ENCODE peak calls at places on chromosomes 11 and 22, in ten cellular contexts. Z is ovary; U is naive thymus-derived CD4-positive, alpha-beta T cell; S is NT2/D1; A is aorta; M is upper lobe of right lung; G is kidney; O is fibroblast of lung; W is right atrium auricular region; V is thoracic aorta. T is an unnamed sample. For H3K4me1 and H3K36me3, the result is how much of the 10 kb centered on the place peaks cover.

GRCh38 chr22:21961127-21961867 is 8.6 kb upstream of the PPM1F start:
- DNase-seq in Z (peak), U (no peak), S (no peak), A (no peak), M (no peak), G (no peak), O (no peak), W (no peak), V (no peak), T (no peak)

GRCh38 chr22:16838073-16838472 is 12.9 kb upstream of the XKR3 start:
- DNase-seq in Z (no peak), U (no peak), S (no peak), A (no peak), M (no peak), G (no peak), O (no peak), W (no peak), V (no peak), T (no peak)

GRCh38 chr11:104339383-104339831 is 175.5 kb upstream of the PDGFD start:
- DNase-seq in Z (no peak), U (no peak), S (no peak), A (no peak), M (no peak), G (no peak), O (no peak), W (no peak), V (no peak), T (no peak)

GRCh38 chr11:128929991-128930390 is 12.7 kb downstream of the TP53AIP1 start:
- DNase-seq in Z (no peak), U (no peak), S (no peak), A (no peak), M (no peak), G (no peak), O (peak), W (no peak), V (no peak), T (no peak)

GRCh38 chr22:42794551-42795510 is 62.2 kb downstream of the ARFGAP3 start:
- DNase-seq in Z (peak), U (no peak), S (no peak), A (peak), M (peak), G (no peak), O (no peak), W (no peak), V (no peak), T (no peak)

GRCh38 chr11:18633256-18634139 is 644 bp downstream of the SPTY2D1 start:
- DNase-seq in Z (no peak), U (no peak), S (no peak), A (no peak), M (no peak), G (no peak), O (peak), W (no peak), V (no peak), T (no peak)

GRCh38 chr11:6747097-6747662 is 24.6 kb downstream of the OR2AG2 start:
- DNase-seq in Z (no peak), U (no peak), S (no peak), A (no peak), M (no peak), G (no peak), O (no peak), W (no peak), V (no peak), T (no peak)

GRCh38 chr11:130001491-130002351 is 914 bp downstream of the PRDM10 start:
- DNase-seq in Z (no peak), U (peak), S (no peak), A (no peak), M (peak), G (peak), O (peak), W (no peak), V (no peak), T (no peak)

GRCh38 chr11:69648679-69649575 is 8.0 kb downstream of the CCND1 start:
- DNase-seq in Z (no peak), U (no peak), S (no peak), A (peak), M (peak), G (peak), O (no peak), W (no peak), V (no peak), T (no peak)

GRCh38 chr11:64339319-64339718 is 685 bp upstream of the CCDC88B start:
- DNase-seq in Z (no peak), U (no peak), S (no peak), A (no peak), M (no peak), G (no peak), O (no peak), W (no peak), V (no peak), T (no peak)
- H3K4me1 ChIP-seq in Z (under half), U (under half), S (under half), A (under half), M (under half), G (under half), O (under half), W (under half), V (under half), T (under half)

DNA sequence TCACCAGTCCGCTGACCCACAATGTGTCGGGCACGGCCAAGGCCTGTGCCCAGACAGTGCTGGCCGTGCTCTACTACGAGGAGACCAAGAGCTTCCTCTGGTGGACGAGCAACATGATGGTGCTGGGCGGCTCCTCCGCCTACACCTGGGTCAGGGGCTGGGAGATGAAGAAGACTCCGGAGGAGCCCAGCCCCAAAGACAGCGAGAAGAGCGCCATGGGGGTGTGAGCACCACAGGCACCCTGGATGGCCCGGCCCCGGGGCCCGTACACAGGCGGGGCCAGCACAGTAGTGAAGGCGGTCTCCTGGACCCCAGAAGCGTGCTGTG is 6.1 kb downstream of the SLC35C1 start:
- DNase-seq in Z (peak), U (no peak), S (no peak), A (no peak), M (no peak), G (no peak), O (no peak), W (no peak), V (no peak), T (no peak)
- H3K36me3 ChIP-seq in Z (under half), U (under half), S (half or more), A (under half), M (under half), G (under half), O (under half), W (under half), V (under half), T (under half)

DNA sequence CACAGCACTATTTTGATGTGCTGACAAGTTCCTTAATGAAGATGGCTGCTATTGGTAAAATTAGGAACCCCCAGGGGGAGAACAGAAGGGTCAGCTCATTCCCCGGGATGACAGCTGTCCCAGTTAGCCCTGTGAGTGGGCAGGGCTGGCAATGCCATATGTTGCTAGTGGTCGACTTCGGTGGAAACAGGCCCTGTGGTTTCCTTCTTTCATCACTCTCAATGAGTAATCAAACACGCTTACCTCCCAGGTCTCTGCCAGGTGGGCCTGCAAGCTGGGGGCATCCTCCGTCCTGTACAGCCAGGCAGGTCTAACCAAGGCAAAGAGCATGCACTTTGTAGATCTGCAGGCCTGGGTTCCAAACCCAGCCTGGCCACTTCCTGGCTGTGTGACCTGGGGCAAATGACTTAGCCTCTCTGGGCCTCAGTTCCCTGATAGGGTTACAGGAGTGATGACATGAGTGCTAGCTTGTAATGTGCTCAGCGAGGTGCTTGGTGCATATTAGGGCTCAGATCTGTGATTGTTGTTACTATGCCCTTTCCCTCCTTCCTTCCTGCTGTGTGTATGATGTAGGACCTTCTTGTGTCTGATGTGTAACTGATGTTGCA is 85.2 kb downstream of the TSPAN18 start:
- DNase-seq in Z (no peak), U (no peak), S (no peak), A (no peak), M (peak), G (no peak), O (peak), W (no peak), V (no peak), T (no peak)
- H3K4me1 ChIP-seq in Z (under half), U (under half), S (under half), A (under half), M (under half), G (under half), O (under half), W (under half), V (under half), T (under half)

DNA sequence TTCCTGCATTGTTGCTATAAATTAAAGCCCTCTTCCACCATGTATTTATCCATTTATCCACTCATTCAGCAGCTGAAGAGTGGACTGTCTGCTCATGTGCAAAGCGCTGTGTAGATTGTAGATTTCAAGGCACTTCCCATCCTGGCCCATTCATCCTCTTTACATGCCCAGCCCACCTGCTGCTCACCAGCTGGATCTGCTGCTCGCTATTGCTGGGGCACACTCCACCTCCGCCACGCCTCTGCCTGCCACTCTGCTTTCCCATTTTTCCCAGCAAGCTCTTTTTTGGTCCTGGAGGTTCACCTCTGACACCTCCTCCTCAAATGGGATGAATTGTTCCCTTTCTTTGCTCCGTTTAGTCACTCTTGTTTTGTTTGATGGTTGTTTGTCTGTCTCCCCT is 48.3 kb downstream of the CEP164 start:
- DNase-seq in Z (no peak), U (no peak), S (no peak), A (no peak), M (no peak), G (no peak), O (no peak), W (no peak), V (no peak), T (no peak)
- H3K36me3 ChIP-seq in Z (under half), U (under half), S (half or more), A (under half), M (half or more), G (under half), O (under half), W (under half), V (half or more), T (under half)

GRCh38 chr22:46081036-46081830 is 69.1 kb upstream of the PPARA start:
- DNase-seq in Z (peak), U (no peak), S (no peak), A (peak), M (peak), G (peak), O (no peak), W (no peak), V (no peak), T (peak)

GRCh38 chr22:46079861-46080821 is 70.2 kb upstream of the PPARA start:
- DNase-seq in Z (peak), U (no peak), S (no peak), A (peak), M (peak), G (peak), O (peak), W (peak), V (peak), T (peak)

GRCh38 chr22:46077669-46078099 is 72.6 kb upstream of the PPARA start:
- DNase-seq in Z (peak), U (no peak), S (no peak), A (peak), M (no peak), G (peak), O (peak), W (no peak), V (no peak), T (peak)

GRCh38 chr22:46078241-46079092 is 71.9 kb upstream of the PPARA start:
- DNase-seq in Z (peak), U (no peak), S (no peak), A (peak), M (peak), G (peak), O (peak), W (peak), V (no peak), T (no peak)

DNA sequence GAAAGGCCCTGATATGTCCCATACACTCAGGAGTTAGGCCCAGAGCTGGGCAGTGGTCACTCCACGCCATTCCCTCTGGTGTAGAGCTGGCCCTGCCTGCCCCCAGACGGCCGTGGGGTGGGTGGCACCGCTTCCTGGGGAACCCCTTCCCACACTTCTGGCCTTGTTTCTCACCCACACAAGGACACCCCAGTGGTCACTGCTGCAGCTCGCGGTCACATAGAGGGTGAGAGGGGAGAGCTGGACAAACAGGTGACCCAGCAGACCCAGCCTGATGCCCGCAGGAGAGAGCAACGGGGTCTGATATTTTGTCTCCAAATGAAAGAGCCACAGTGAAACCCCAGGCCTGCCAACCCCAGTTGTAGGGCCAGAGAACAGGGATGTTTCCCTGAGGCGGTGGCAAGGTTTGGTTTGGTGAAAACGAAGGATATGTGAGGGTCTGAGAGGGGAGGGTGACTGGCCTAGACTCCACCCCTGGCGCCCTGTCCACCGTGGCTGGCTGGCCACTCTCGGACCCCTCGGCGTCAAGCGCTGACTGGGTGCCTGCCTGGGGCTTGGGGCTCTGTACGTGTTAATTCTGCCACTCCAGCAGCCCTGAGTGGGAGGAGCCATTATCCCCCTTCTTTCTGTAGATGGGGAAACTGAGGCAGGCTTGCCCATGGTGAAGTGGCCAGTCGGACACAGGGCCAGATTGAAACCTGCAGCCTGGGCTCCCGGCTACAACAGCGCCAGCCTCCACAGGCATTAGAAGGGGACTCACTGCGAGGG is 71.0 kb upstream of the PPARA start:
- DNase-seq in Z (peak), U (no peak), S (no peak), A (peak), M (peak), G (peak), O (peak), W (no peak), V (no peak), T (no peak)
- H3K4me1 ChIP-seq in Z (under half), U (under half), S (under half), A (under half), M (half or more), G (under half), O (under half), W (under half), V (half or more), T (under half)

DNA sequence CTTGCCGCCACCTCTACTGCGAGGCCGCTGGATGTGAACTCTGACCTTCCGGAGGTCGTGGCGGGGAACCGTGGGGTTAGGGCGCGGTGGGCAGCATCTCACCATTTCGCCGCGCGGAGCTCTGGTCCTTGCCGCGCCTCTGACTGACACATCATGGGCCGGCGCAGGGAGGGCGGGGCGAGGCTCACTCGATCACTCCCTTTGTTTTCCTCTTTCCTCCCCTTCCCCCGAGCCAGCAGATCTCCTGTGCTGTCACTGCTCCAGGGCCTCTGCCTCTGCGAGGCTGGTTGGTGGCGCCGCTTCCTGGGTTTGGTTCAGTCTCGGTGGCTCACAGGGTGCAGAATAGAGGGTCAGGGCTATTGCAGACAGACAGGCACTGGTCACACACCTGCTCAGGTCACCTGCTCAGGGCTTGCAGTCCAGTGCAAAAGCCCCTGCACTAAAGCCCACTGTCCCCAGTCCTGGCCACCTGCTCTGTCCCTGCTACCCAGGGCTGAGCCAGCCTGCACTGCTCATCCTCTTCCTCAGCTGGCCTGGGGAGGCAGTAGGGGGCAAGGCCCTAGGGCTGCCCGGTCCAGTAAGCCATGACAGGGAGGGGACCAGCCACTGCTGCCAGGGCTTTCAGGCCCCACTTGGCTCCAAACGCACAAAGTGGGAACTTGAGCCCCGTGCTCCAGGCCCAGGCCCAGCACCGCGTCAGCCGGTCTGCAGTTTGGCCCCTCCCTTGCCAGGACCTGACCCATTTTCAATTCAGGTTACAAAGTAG is 36.2 kb downstream of the PISD start:
- DNase-seq in Z (peak), U (no peak), S (peak), A (no peak), M (no peak), G (no peak), O (peak), W (no peak), V (no peak), T (peak)
- H3K36me3 ChIP-seq in Z (under half), U (under half), S (half or more), A (under half), M (under half), G (under half), O (under half), W (under half), V (under half), T (under half)

GRCh38 chr11:111162306-111162705 is 83.2 kb upstream of the POU2AF2 start:
- DNase-seq in Z (no peak), U (no peak), S (peak), A (no peak), M (no peak), G (no peak), O (peak), W (no peak), V (no peak), T (no peak)
- H3K4me1 ChIP-seq in Z (under half), U (under half), S (under half), A (under half), M (under half), G (under half), O (under half), W (under half), V (under half), T (under half)

DNA sequence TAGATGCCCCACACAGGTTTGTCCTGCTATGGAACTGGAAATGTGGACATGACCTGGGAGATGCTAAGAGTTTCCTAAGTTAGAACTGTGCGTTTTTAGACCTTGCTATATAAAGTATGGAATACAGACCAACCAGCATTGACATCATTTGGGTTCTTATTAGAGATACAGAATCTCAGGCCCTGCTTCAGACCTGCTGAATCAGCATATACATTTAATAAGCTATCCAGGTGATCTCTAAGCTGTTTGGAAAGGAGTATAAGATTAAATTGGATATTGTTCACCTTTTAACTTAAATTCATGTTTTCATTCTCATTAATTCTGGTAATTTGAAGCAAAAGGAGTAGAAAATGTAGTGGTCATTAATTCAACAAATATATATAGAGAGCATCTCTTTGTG is 6.9 kb upstream of the CNTF start:
- DNase-seq in Z (no peak), U (no peak), S (no peak), A (no peak), M (no peak), G (no peak), O (no peak), W (no peak), V (no peak), T (no peak)
- H3K36me3 ChIP-seq in Z (under half), U (half or more), S (half or more), A (under half), M (half or more), G (under half), O (under half), W (half or more), V (under half), T (under half)

DNA sequence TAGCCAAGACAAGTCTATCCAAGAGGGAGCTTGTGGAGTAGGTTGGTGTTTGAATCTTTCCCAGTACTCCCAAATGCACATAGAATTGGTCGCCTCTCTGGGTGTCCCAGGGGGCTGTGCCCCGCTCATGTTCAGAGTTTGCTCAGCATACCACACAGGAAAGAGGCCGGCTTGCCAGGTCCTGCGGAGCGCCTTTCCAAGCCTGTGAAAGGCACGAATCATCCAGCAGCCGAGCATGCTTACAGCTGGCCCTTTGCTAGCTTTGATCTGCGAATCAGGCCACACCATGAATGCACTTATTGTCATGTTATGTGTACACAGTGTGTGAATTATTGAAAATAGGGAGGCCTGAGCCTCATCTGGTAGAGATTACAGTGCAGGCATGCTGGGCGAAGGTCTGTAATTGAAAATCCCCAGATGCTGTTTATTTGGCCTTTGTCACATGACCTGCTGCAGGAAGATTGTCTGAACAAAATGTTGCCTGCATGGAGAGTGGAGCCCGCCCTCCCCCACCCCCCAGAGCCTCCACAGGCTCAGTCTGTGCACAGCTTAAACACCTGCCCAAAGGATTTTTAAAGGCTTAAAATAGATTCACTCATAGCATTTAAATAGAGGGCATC is 163.3 kb upstream of the RASSF10 start:
- DNase-seq in Z (peak), U (no peak), S (no peak), A (no peak), M (no peak), G (no peak), O (peak), W (no peak), V (no peak), T (peak)
- H3K4me1 ChIP-seq in Z (under half), U (under half), S (under half), A (under half), M (under half), G (under half), O (under half), W (under half), V (under half), T (under half)

T was measured in mucosa of descending colon.